ENCODE peak calls at places on chromosomes 7 and 10, in nine cellular contexts. U, M, G, B, X, V, A, Z and F are unnamed samples.
A peak's percentile ranks its signal among the peaks of the same experiment; 100 is the strongest.

GRCh38 chr7:47489624-47490023 is 92.3 kb downstream of the TNS3 start:
- DNase-seq in X (no peak), B (no peak), V (no peak), A (no peak), G (no peak), M (no peak), Z (no peak), U (no peak), F (no peak)

GRCh38 chr7:156842740-156843140 is 50.2 kb downstream of the LMBR1 start:
- DNase-seq in B (no peak), G (no peak), M (no peak), X (no peak), Z (no peak), A (no peak), U (no peak), V (peak; percentile 5), F (no peak)

GRCh38 chr10:9863559-9864121 is 1154.0 kb upstream of the CELF2 start:
- DNase-seq in G (no peak), X (no peak), A (no peak), U (no peak), B (no peak), V (no peak), M (no peak), Z (no peak), F (no peak)

GRCh38 chr10:123795846-123796590 is 95.6 kb downstream of the CPXM2 start:
- DNase-seq in U (no peak), Z (no peak), V (no peak), M (no peak), X (no peak), G (no peak), A (no peak), B (no peak), F (no peak)

GRCh38 chr10:103985726-103986125 is 18.8 kb downstream of the SLK start:
- DNase-seq in A (no peak), M (no peak), B (no peak), X (no peak), Z (no peak), G (peak; percentile 65), U (no peak), V (no peak), F (no peak)

GRCh38 chr7:35792472-35793224 is 8.2 kb upstream of the SEPTIN7 start:
- DNase-seq in B (no peak), X (no peak), U (no peak), V (peak; percentile 84), Z (no peak), M (peak; percentile 70), A (no peak), G (peak; percentile 6), F (peak; percentile 20)

GRCh38 chr7:143391462-143392404 is 10.6 kb downstream of the ZYX start:
- DNase-seq in X (peak; percentile 55), M (peak; percentile 91), G (peak; percentile 85), U (no peak), V (peak; percentile 90), B (peak; percentile 75), Z (no peak), A (no peak), F (peak; percentile 71)

GRCh38 chr10:9848981-9849380 is 1168.7 kb upstream of the CELF2 start:
- DNase-seq in Z (no peak), B (no peak), U (no peak), M (no peak), G (no peak), X (no peak), V (no peak), A (no peak), F (no peak)

DNA sequence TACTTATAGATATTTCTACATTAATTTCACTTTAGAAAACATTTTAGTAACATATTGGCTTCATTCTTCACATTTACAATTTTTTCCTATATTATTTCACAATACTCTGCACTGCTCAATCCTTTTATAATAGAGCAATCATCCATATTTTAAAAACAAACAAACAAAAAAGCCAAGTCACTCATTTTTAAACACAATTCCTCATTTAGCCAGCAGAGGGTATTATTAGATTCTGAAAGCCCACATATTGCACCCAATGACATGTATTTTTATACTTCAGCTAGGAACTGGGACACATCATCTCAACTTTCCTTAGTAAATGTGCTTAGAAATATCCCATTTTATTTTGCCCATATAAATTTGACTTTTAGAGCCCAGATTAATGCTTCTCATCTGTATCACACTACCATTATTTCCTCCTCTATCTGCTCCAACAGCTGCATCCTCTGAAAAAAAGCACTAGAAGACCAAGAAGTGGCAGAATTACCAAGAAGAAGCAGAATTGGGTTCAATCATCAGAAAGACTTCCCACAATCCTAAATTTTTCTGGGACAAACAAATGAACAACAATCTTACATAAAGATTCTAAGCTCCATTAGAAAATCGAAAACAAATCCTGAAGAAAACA is 29.5 kb downstream of the CTNNA3 start:
- DNase-seq in G (peak; percentile 30), A (peak; percentile 2), M (peak; percentile 55), X (no peak), B (no peak), Z (no peak), V (peak; percentile 48), U (peak; percentile 19), F (no peak)
- TF ChIP-seq CTCF in G (peak; percentile 44), A (peak; percentile 11), M (peak; percentile 51), X (peak; percentile 26), B (peak; percentile 57), Z (peak; percentile 6), V (peak; percentile 44), U (peak; percentile 60), F (peak; percentile 57)

GRCh38 chr7:101235050-101235449 is 2.6 kb downstream of the CLDN15 start:
- DNase-seq in A (no peak), U (no peak), X (no peak), V (no peak), G (no peak), B (no peak), M (no peak), Z (no peak), F (no peak)
- TF ChIP-seq CTCF in A (peak; percentile 40), U (peak; percentile 27), X (peak; percentile 58), V (peak; percentile 40), G (peak; percentile 25), B (no peak), M (peak; percentile 38), Z (no peak), F (peak; percentile 31)

GRCh38 chr7:151694828-151695580 is 175.3 kb upstream of the RHEB start:
- DNase-seq in A (no peak), G (no peak), U (peak; percentile 77), V (no peak), X (no peak), M (no peak), Z (no peak), B (peak; percentile 19), F (peak; percentile 70)
- TF ChIP-seq CTCF in A (no peak), G (no peak), U (no peak), V (no peak), X (no peak), M (no peak), Z (no peak), B (no peak), F (no peak)

DNA sequence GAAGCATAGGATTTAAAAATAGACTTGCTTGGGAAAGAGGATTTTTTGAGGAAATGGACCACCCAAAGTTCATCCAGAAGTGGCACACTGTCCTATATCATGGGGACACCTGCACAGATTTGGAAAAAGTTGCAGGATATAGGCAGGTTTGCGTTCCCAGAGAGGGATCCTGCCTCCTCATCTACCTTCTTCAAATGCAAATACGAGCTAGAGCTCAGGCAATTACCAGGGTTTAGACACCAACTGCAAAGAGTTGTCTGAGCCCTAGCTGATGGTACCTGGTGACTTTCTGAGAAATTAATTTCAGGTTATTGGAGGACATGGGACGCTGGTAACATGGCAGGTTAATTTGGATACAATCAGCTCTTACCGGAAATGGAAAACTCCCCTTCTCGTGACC is 423.7 kb upstream of the MTPN start:
- DNase-seq in U (no peak), A (no peak), G (no peak), V (no peak), B (no peak), X (no peak), M (no peak), Z (no peak), F (no peak)
- TF ChIP-seq CTCF in U (no peak), A (no peak), G (no peak), V (no peak), B (no peak), X (no peak), M (no peak), Z (no peak), F (no peak)

GRCh38 chr7:141147482-141147881 is 73.6 kb downstream of the TMEM178B start:
- DNase-seq in Z (no peak), G (no peak), U (no peak), V (no peak), B (no peak), M (no peak), A (no peak), X (no peak), F (no peak)
- TF ChIP-seq CTCF in Z (no peak), G (no peak), U (no peak), V (no peak), B (no peak), M (no peak), A (no peak), X (no peak), F (no peak)

GRCh38 chr10:11993834-11994468 is 48.7 kb downstream of the UPF2 start:
- DNase-seq in V (no peak), G (no peak), Z (no peak), B (no peak), X (no peak), M (no peak), A (no peak), U (no peak), F (no peak)

GRCh38 chr10:11986593-11987216 is 55.9 kb downstream of the UPF2 start:
- DNase-seq in U (peak; percentile 90), A (peak; percentile 61), G (peak; percentile 84), V (peak; percentile 89), B (peak; percentile 49), Z (peak; percentile 64), X (peak; percentile 80), M (peak; percentile 90), F (peak; percentile 68)

DNA sequence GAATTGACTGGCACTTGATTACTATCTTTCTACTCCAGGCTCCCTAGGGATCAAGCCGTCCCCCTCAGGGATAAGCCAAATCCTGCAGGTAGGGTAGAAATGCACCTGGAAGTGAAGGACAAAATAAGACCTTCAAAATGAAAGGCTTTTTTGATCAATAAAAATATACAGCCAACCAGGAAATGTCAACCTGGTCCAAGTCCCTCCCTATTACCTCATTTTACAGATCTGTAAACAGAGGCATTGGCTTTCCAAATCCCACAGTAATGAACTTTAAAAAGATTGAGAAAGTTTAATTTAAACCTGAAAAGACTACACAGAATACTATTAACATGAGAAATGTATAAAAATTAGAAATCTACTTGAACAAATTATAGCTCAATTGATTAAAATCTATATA is 53.7 kb downstream of the UPF2 start:
- DNase-seq in M (no peak), B (no peak), G (no peak), V (no peak), Z (no peak), X (no peak), A (no peak), U (no peak), F (no peak)
- TF ChIP-seq CTCF in M (no peak), B (no peak), G (no peak), V (no peak), Z (no peak), X (no peak), A (no peak), U (no peak), F (no peak)

GRCh38 chr7:107982918-107983389 is 20.0 kb downstream of the LAMB1 start:
- DNase-seq in G (peak; percentile 57), Z (no peak), B (no peak), M (no peak), X (no peak), V (peak; percentile 44), A (no peak), U (peak; percentile 39), F (no peak)
- TF ChIP-seq CTCF in G (no peak), Z (no peak), B (peak; percentile 38), M (peak; percentile 32), X (peak; percentile 55), V (peak; percentile 37), A (peak; percentile 23), U (peak; percentile 11), F (peak; percentile 9)